ENCODE peak calls at places on chromosomes 6 and 20, in five cellular contexts. R, N, H, M and Q are unnamed samples. For H3F3A, the result is how much of the 10 kb centered on the place peaks cover.

GRCh38 chr6:89597372-89597771 is 41.2 kb downstream of the LYRM2 start:
- DNase-seq in R (no peak), N (no peak), H (no peak), M (no peak), Q (no peak)

GRCh38 chr20:8414611-8415274 is 282.7 kb downstream of the PLCB1 start:
- DNase-seq in R (no peak), N (no peak), H (peak), M (no peak), Q (no peak)

GRCh38 chr20:52975024-52975732 is 3.0 kb downstream of the TSHZ2 start:
- DNase-seq in R (no peak), N (no peak), H (peak), M (peak), Q (no peak)

GRCh38 chr6:68726992-68727391 is 91.9 kb downstream of the ADGRB3 start:
- DNase-seq in R (no peak), N (no peak), H (no peak), M (no peak), Q (no peak)

GRCh38 chr20:63056236-63057132 is 49.7 kb upstream of the BHLHE23 start:
- DNase-seq in R (no peak), N (peak), H (peak), M (peak), Q (peak)

GRCh38 chr6:79574636-79575035 is 37.4 kb upstream of the LCA5 start:
- DNase-seq in R (no peak), N (peak), H (peak), M (no peak), Q (no peak)

GRCh38 chr20:32959351-32960221 is 44.6 kb downstream of the SUN5 start:
- DNase-seq in R (no peak), N (no peak), H (no peak), M (no peak), Q (no peak)

GRCh38 chr6:33126101-33126714 is 50.4 kb downstream of the HLA-DPB1 start:
- DNase-seq in R (peak), N (peak), H (peak), M (peak), Q (peak)

GRCh38 chr6:7742214-7742613 is 16.3 kb downstream of the BMP6 start:
- DNase-seq in R (no peak), N (no peak), H (no peak), M (no peak), Q (no peak)

GRCh38 chr20:51096571-51097267 is 73.8 kb upstream of the KCNG1 start:
- DNase-seq in R (no peak), N (no peak), H (no peak), M (no peak), Q (no peak)

GRCh38 chr6:121873595-121873994 is 438.1 kb downstream of the GJA1 start:
- DNase-seq in R (no peak), N (no peak), H (no peak), M (no peak), Q (no peak)

GRCh38 chr20:1533059-1533458 is 24.4 kb downstream of the SIRPD start:
- DNase-seq in R (no peak), N (peak), H (peak), M (no peak), Q (peak)

GRCh38 chr6:113854531-113855499 is 2.3 kb upstream of the MARCKS start:
- DNase-seq in R (peak), N (peak), H (peak), M (peak), Q (peak)

GRCh38 chr20:35598899-35599775 is 16.5 kb upstream of the SPAG4 start:
- DNase-seq in R (no peak), N (no peak), H (no peak), M (no peak), Q (no peak)

GRCh38 chr6:32371204-32371603 is 499 bp downstream of the TSBP1 start:
- DNase-seq in R (no peak), N (no peak), H (peak), M (no peak), Q (no peak)

GRCh38 chr6:51959744-51960383 is 127.5 kb downstream of the PKHD1 start:
- DNase-seq in R (peak), N (peak), H (peak), M (peak), Q (peak)

GRCh38 chr6:41374618-41375590 is 39.5 kb downstream of the NCR2 start:
- DNase-seq in R (no peak), N (peak), H (peak), M (peak), Q (peak)

GRCh38 chr6:165674155-165675029 is 11.4 kb upstream of the PDE10A start:
- DNase-seq in R (no peak), N (no peak), H (no peak), M (no peak), Q (no peak)

GRCh38 chr6:4904461-4904860 is 99.4 kb downstream of the RPP40 start:
- DNase-seq in R (no peak), N (no peak), H (no peak), M (no peak), Q (no peak)

GRCh38 chr6:7631466-7631865 is 41.5 kb downstream of the SNRNP48 start:
- DNase-seq in R (no peak), N (no peak), H (no peak), M (no peak), Q (no peak)

GRCh38 chr20:44888226-44889103 is 3.0 kb downstream of the YWHAB start:
- DNase-seq in R (no peak), N (no peak), H (peak), M (peak), Q (no peak)

GRCh38 chr20:32514760-32515159 is 70.4 kb downstream of the NOL4L start:
- DNase-seq in R (no peak), N (no peak), H (peak), M (no peak), Q (no peak)

GRCh38 chr6:129671442-129672344 is 38.3 kb downstream of the ARHGAP18 start:
- DNase-seq in R (no peak), N (peak), H (no peak), M (no peak), Q (peak)

GRCh38 chr6:127938701-127939100 is 37.8 kb upstream of the THEMIS start:
- DNase-seq in R (peak), N (peak), H (peak), M (no peak), Q (no peak)

GRCh38 chr6:159077123-159077522 is 32.3 kb upstream of the TAGAP start:
- DNase-seq in R (no peak), N (no peak), H (no peak), M (peak), Q (no peak)

GRCh38 chr20:17960927-17961599 is 7.5 kb downstream of the SNX5 start:
- DNase-seq in R (no peak), N (no peak), H (peak), M (no peak), Q (no peak)
- H3F3A ChIP-seq in R (under half), N (under half), H (half or more), M (under half), Q (under half)

DNA sequence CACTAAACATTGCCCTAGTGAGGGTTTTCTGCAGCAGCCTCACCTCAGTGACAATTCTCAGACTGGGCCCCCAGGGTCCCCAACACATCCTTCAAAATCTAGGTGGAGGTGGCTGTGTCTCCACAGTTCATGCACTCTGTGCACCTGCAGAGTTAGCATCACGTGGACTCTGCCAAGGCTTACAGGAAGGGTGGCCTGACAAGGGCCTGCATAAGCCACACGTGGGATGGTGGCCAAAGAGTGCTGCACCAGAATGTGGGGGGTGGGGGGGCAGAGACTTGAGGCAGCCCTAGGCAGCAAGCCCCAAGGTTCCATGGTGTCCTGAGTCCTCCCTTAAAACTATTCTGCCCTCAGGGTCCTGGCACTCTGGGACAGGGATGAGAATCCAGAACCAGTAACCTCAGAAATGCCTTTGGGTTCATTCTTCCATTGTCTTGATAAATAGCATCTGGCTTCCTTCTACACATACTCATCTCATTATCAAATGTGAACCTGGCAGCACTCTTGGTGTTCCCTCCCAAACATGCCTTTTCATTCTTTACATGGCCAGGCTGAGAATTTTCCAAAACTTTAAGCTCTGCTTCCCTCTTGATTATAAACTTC is 1.6 kb upstream of the SERPINB1 start:
- DNase-seq in R (peak), N (no peak), H (no peak), M (no peak), Q (no peak)
- H3F3A ChIP-seq in R (under half), N (under half), H (half or more), M (under half), Q (under half)

GRCh38 chr20:59123011-59123676 is 40.5 kb upstream of the ZNF831 start:
- DNase-seq in R (no peak), N (no peak), H (no peak), M (no peak), Q (no peak)

GRCh38 chr20:59122377-59122932 is 41.2 kb upstream of the ZNF831 start:
- DNase-seq in R (no peak), N (no peak), H (no peak), M (no peak), Q (peak)

GRCh38 chr20:59120919-59121318 is 42.7 kb upstream of the ZNF831 start:
- DNase-seq in R (no peak), N (no peak), H (no peak), M (no peak), Q (no peak)

GRCh38 chr20:59120491-59120890 is 43.1 kb upstream of the ZNF831 start:
- DNase-seq in R (no peak), N (no peak), H (no peak), M (no peak), Q (no peak)

GRCh38 chr20:59121714-59122376 is 41.8 kb upstream of the ZNF831 start:
- DNase-seq in R (no peak), N (peak), H (no peak), M (no peak), Q (peak)
- H3F3A ChIP-seq in R (under half), N (under half), H (under half), M (under half), Q (under half)

GRCh38 chr20:34404803-34405202 is 41.7 kb downstream of the ITCH start:
- DNase-seq in R (peak), N (no peak), H (no peak), M (no peak), Q (no peak)
- H3F3A ChIP-seq in R (half or more), N (under half), H (under half), M (under half), Q (under half)

DNA sequence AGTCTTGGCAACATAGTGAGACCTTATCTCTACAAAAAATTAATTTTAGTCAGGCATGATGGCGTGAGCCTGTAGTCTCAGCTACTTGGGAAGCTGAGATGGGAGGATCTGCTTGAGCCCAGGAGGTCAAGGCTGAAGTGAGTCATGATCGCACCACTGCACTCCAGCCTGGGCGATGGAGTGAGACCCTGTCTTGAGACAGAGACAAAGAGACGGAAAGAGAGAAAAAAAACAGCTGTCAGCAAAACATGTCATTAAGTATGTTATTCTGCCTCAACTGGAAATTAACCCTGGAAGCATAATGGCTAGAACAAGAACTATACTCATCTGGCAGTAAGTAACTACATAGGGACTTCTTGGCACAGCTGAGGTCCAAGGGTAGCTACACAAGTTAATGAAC is 7.2 kb downstream of the MMS22L start:
- DNase-seq in R (no peak), N (no peak), H (no peak), M (no peak), Q (no peak)
- H3F3A ChIP-seq in R (under half), N (under half), H (under half), M (under half), Q (under half)

DNA sequence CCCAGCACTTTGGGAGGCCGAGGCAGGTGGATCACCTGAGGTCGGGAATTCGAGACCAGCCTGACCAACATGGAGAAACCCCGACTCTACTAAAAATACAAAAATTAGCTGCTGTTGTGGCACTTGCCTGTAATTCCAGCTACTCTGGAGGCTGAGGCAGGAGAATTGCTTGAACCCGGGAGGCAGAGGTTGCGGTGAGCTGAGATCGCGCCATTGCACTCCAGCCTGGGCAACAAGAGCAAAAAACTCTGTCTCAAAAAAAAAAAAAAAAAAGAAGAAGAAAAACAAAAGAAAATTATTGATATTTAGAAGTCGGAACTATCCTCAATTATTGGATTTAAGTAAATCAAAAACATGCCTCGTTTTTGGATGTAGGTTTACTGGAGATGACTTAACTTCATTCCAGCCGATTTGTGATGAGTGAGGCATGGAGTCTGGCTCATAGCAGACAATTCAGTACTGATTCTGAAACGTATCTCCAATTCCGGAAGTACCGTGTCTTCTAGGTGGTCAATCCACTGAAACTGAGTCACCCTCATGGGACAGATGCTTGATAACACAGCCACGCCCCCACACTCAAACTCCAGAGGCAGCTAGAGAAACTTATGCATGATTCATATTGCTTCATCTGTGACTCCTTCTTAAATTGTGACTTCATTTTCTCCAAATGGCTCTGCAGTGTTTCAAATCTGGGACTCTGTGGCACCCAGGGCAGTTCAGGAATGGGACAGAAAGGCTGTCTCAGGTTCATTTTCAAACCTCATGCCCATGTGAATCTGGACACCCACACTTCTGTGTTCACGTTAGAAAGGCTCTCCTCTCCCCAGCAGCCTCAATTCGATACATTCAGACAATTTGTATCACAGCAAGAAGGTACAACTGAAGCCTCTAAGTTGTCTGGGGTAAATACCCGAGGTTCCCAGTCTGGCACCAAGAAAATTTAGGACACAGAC is 110.4 kb upstream of the ARMC2 start:
- DNase-seq in R (no peak), N (no peak), H (peak), M (no peak), Q (no peak)
- H3F3A ChIP-seq in R (under half), N (under half), H (under half), M (under half), Q (under half)

GRCh38 chr20:17947474-17947815 is 21.1 kb downstream of the SNX5 start:
- DNase-seq in R (no peak), N (no peak), H (no peak), M (no peak), Q (no peak)
- H3F3A ChIP-seq in R (half or more), N (half or more), H (under half), M (under half), Q (half or more)